ENCODE peak calls at places on chromosomes 16 and 17, in five cellular contexts. D, T, V, A and G are unnamed samples.

GRCh38 chr17:82121660-82122629 is 23.9 kb upstream of the FASN start:
- DNase-seq in D (no peak), T (no peak), V (no peak), A (no peak), G (no peak)

GRCh38 chr17:76691379-76692191 is 19.2 kb downstream of the MXRA7 start:
- DNase-seq in D (no peak), T (no peak), V (no peak), A (no peak), G (no peak)

GRCh38 chr16:50067290-50067853 is 1.6 kb downstream of the HEATR3 start:
- DNase-seq in D (no peak), T (no peak), V (peak), A (peak), G (peak)

GRCh38 chr17:69462882-69463281 is 48.4 kb downstream of the MAP2K6 start:
- DNase-seq in D (no peak), T (no peak), V (no peak), A (no peak), G (no peak)

GRCh38 chr17:77227461-77228223 is 86.9 kb downstream of the SEC14L1 start:
- DNase-seq in D (no peak), T (no peak), V (no peak), A (no peak), G (no peak)

GRCh38 chr17:76199466-76199865 is 40.8 kb downstream of the RNF157 start:
- DNase-seq in D (no peak), T (no peak), V (no peak), A (no peak), G (no peak)

GRCh38 chr16:64251742-64252141 is 870.1 kb downstream of the CDH11 start:
- DNase-seq in D (no peak), T (peak), V (no peak), A (no peak), G (no peak)

GRCh38 chr17:229130-229944 is 47.9 kb upstream of the DOC2B start:
- DNase-seq in D (no peak), T (peak), V (no peak), A (no peak), G (peak)

GRCh38 chr16:24974859-24975258 is 40.3 kb downstream of the ARHGAP17 start:
- DNase-seq in D (no peak), T (no peak), V (no peak), A (no peak), G (no peak)

GRCh38 chr17:46854515-46854914 is 3.1 kb downstream of the WNT9B start:
- DNase-seq in D (no peak), T (no peak), V (no peak), A (no peak), G (no peak)

GRCh38 chr17:10105513-10106001 is 92.8 kb downstream of the GAS7 start:
- DNase-seq in D (no peak), T (peak), V (no peak), A (peak), G (peak)

GRCh38 chr16:2743007-2743810 is 9.2 kb upstream of the SRRM2 start:
- DNase-seq in D (no peak), T (no peak), V (no peak), A (no peak), G (no peak)

GRCh38 chr16:8655184-8655717 is 19.2 kb upstream of the ABAT start:
- DNase-seq in D (peak), T (no peak), V (peak), A (no peak), G (peak)

GRCh38 chr17:62562656-62563055 is 64.8 kb upstream of the MRC2 start:
- DNase-seq in D (no peak), T (no peak), V (no peak), A (peak), G (peak)

GRCh38 chr17:68719431-68719830 is 118.3 kb upstream of the FAM20A start:
- DNase-seq in D (no peak), T (no peak), V (no peak), A (peak), G (no peak)

GRCh38 chr17:16432017-16432416 is 16.6 kb downstream of the TRPV2 start:
- DNase-seq in D (no peak), T (no peak), V (no peak), A (no peak), G (no peak)

GRCh38 chr17:19288453-19288852 is 51.3 kb downstream of the EPN2 start:
- DNase-seq in D (no peak), T (no peak), V (peak), A (no peak), G (no peak)

GRCh38 chr17:36544049-36544319 is 735 bp upstream of the GGNBP2 start:
- DNase-seq in D (peak), T (peak), V (peak), A (peak), G (no peak)

GRCh38 chr16:85162478-85163277 is 50.4 kb upstream of the CIBAR2 start:
- DNase-seq in D (no peak), T (peak), V (no peak), A (no peak), G (peak)

GRCh38 chr17:64369007-64369893 is 21.4 kb downstream of the PECAM1 start:
- DNase-seq in D (no peak), T (no peak), V (no peak), A (no peak), G (no peak)

GRCh38 chr17:71269201-71269600 is 851.6 kb upstream of the SOX9 start:
- DNase-seq in D (no peak), T (no peak), V (no peak), A (no peak), G (no peak)

GRCh38 chr16:85625485-85626117 is 12.5 kb downstream of the GSE1 start:
- DNase-seq in D (no peak), T (no peak), V (no peak), A (no peak), G (no peak)

GRCh38 chr16:30567991-30568638 is 3.4 kb downstream of the ZNF688 start:
- DNase-seq in D (peak), T (no peak), V (no peak), A (peak), G (peak)

GRCh38 chr16:76910931-76911330 is 280.1 kb upstream of the MON1B start:
- DNase-seq in D (no peak), T (no peak), V (no peak), A (peak), G (peak)

GRCh38 chr16:30183961-30184429 is 593 bp downstream of the CORO1A start:
- DNase-seq in D (peak), T (peak), V (no peak), A (no peak), G (no peak)

GRCh38 chr16:30715777-30716445 is 16.9 kb downstream of the SRCAP start:
- DNase-seq in D (no peak), T (no peak), V (no peak), A (peak), G (peak)

GRCh38 chr16:85187886-85188285 is 75.6 kb upstream of the CIBAR2 start:
- DNase-seq in D (no peak), T (no peak), V (no peak), A (no peak), G (no peak)

GRCh38 chr16:83686726-83687125 is 121.1 kb upstream of the HSBP1 start:
- DNase-seq in D (no peak), T (no peak), V (no peak), A (no peak), G (no peak)

GRCh38 chr16:82655315-82655714 is 28.5 kb downstream of the CDH13 start:
- DNase-seq in D (peak), T (no peak), V (no peak), A (no peak), G (peak)

GRCh38 chr16:49745434-49745833 is 110.5 kb downstream of the ZNF423 start:
- DNase-seq in D (no peak), T (no peak), V (no peak), A (no peak), G (no peak)

GRCh38 chr17:39632153-39632941 is 4.6 kb upstream of the STARD3 start:
- DNase-seq in D (peak), T (no peak), V (no peak), A (no peak), G (no peak)

GRCh38 chr16:50457423-50457822 is 88.6 kb upstream of the BRD7 start:
- DNase-seq in D (no peak), T (no peak), V (no peak), A (no peak), G (no peak)

GRCh38 chr17:50146230-50146926 is 4.1 kb downstream of the PPP1R9B start:
- DNase-seq in D (no peak), T (no peak), V (no peak), A (no peak), G (no peak)
- TF ChIP-seq CTCF in D (no peak), T (peak), V (peak), A (peak), G (no peak)

DNA sequence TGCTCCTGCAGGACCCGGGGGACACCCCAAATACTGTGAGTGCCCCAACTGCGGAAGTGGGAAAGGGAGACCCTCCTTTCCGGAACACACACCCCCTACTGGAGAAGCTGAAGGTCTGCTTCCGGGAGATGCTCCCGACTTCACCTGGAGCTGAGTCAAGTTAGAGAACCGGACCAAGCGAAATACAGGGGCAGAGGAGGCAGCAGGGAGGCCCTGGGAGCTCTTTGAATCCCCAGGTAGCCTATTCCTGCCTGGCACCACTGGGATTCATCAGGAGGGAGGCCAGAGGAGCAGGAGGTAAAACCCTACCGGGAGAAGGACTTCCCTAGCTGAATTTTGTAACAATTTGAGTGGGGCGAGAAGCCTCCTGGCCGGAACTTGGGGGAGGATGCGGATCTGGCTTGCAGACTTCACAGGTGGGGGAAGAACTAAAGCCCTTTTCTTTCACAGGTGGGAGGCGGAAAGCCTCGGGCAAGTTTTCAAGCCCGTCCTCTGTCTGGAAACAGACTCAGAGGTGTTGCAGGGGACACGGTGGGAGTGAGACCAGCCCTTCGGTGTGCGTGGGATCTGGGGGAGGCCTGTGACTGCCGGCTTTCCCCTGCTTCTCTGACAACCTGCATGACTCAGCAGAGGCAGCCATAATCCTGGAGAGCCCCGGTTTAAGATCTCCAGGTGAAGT is 22.4 kb upstream of the TEKT1 start:
- DNase-seq in D (peak), T (no peak), V (peak), A (peak), G (peak)
- H3K4me3 ChIP-seq in D (peak), T (no peak), V (peak), A (peak), G (no peak)

DNA sequence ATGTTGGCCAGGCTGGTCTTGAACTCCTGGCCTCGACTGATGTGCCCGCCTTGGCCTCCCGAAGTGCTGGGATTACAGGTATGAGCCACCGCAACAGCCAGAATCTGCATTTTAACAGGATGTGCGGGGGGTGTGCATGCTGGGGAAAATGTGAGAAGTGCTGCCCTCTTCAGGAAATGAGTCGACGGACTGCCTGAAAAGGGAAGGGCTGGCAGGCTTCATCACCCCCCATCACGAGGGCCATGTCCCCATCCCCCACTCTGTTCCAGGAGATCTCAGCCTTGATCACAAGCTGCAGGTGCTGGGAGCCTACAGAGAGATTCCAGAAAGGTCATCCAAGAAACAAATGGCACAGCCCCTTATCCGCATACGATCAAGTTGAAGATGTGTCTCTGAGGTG is 195.3 kb upstream of the RPL38 start:
- DNase-seq in D (peak), T (no peak), V (peak), A (no peak), G (peak)
- TF ChIP-seq CTCF in D (peak), T (peak), V (peak), A (peak), G (peak)

GRCh38 chr17:8588877-8589276 is 41.6 kb downstream of the MYH10 start:
- DNase-seq in D (no peak), T (no peak), V (no peak), A (no peak), G (no peak)
- H3K4me3 ChIP-seq in D (no peak), T (no peak), V (no peak), A (no peak), G (no peak)

DNA sequence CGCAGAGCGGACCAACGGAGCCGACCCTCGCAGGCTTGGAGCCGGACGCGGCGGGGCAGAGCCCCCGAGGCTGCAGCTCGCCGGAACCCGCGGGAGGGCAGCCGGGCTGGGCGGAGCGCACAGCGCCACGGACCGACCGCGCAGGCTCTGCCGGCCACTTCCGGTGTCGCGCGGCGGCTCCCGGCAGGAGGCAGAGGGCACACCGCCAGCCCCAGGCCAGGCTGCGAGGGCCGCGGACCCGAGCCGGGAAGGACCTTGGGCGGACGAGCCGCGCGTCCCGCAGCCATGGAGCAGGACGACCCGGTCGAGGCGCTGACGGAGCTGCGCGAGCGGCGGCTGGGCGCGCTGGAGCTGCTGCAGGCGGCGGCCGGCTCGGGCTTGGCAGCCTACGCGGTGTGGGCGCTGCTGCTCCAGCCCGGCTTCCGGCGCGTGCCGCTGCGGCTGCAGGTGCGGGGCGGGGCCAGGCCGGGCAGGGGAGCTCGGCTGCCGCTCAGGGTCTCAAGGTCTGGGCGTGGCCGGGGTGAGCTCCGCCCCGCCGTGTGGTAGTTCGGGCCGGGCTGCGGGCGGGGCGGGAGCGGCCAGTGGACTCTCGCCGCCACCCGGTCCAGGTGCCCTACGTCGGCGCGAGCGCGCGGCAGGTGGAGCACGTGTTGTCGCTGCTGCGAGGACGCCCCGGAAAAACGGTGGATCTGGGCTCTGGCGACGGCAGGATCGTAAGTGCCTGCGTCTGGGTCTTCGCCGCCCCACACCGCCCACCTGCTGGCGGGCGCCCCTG is at the start of gene ANTKMT:
- DNase-seq in D (peak), T (peak), V (peak), A (peak), G (peak)
- TF ChIP-seq CTCF in D (peak), T (no peak), V (no peak), A (peak), G (no peak)